ENCODE peak calls at places on chromosomes 3 and 15, in ten cellular contexts. C is CD8-positive, alpha-beta T cell; E is AG09309; L is A549; K is body of pancreas; N is neural crest cell; S is WTC11; P is BE2C; T is thoracic aorta; D is cardiac fibroblast. F is an unnamed sample.

GRCh38 chr3:94307588-94307987 is 244.7 kb downstream of the NSUN3 start:
- DNase-seq in T (no peak), E (no peak), L (no peak), K (no peak), S (no peak), N (no peak), P (no peak), C (no peak), D (no peak), F (no peak)

GRCh38 chr15:65102912-65103311 is 12.1 kb downstream of the UBAP1L start:
- DNase-seq in L (no peak), K (no peak), P (no peak), C (no peak), S (no peak), T (no peak), D (no peak), N (no peak), E (no peak), F (no peak)

GRCh38 chr15:65392368-65392767 is 14.6 kb upstream of the IGDCC3 start:
- DNase-seq in L (no peak), K (no peak), E (no peak), S (no peak), P (no peak), D (no peak), T (no peak), N (no peak), C (no peak), F (no peak)

GRCh38 chr3:196348698-196349097 is 10.5 kb upstream of the TM4SF19 start:
- DNase-seq in D (no peak), K (no peak), C (no peak), L (no peak), E (no peak), P (no peak), T (no peak), N (no peak), S (no peak), F (no peak)

GRCh38 chr3:264394-265156 is 68.0 kb downstream of the CHL1 start:
- DNase-seq in N (no peak), S (no peak), K (peak), T (no peak), D (peak), L (peak), E (peak), C (no peak), P (no peak), F (peak)

GRCh38 chr15:92000709-92001108 is 147.2 kb downstream of the SLCO3A1 start:
- DNase-seq in D (no peak), S (peak), L (no peak), T (no peak), E (no peak), C (no peak), N (peak), K (no peak), P (no peak), F (no peak)

GRCh38 chr3:41274944-41275668 is 75.8 kb downstream of the CTNNB1 start:
- DNase-seq in L (peak), D (peak), S (no peak), E (no peak), T (no peak), P (no peak), K (no peak), C (no peak), N (no peak), F (peak)

GRCh38 chr3:128203171-128203570 is 49.9 kb downstream of the EEFSEC start:
- DNase-seq in N (no peak), E (no peak), T (no peak), D (no peak), P (no peak), L (no peak), K (no peak), S (no peak), C (no peak), F (no peak)

GRCh38 chr15:77784361-77785292 is 151.9 kb upstream of the LINGO1 start:
- DNase-seq in P (peak), K (no peak), E (no peak), L (peak), C (no peak), T (no peak), N (peak), S (peak), D (peak), F (peak)

GRCh38 chr3:102481050-102481449 is 46.2 kb downstream of the ZPLD1 start:
- DNase-seq in K (no peak), C (no peak), S (no peak), D (no peak), P (no peak), E (no peak), T (no peak), L (no peak), N (no peak), F (no peak)

GRCh38 chr3:132469326-132469725 is 52.0 kb downstream of the DNAJC13 start:
- DNase-seq in C (no peak), D (no peak), N (no peak), K (no peak), P (no peak), S (no peak), E (no peak), L (no peak), T (no peak), F (no peak)

GRCh38 chr15:62928242-62928995 is 114.1 kb upstream of the TPM1 start:
- DNase-seq in T (peak), C (no peak), E (peak), K (no peak), N (no peak), S (no peak), L (peak), P (peak), D (peak), F (peak)

GRCh38 chr15:69414702-69415161 is 583 bp downstream of the KIF23 start:
- DNase-seq in N (peak), K (peak), E (peak), D (peak), T (no peak), S (peak), P (peak), L (peak), C (no peak), F (peak)

GRCh38 chr3:172159376-172159775 is 120.0 kb downstream of the FNDC3B start:
- DNase-seq in T (no peak), P (no peak), N (no peak), D (no peak), K (no peak), S (no peak), E (no peak), L (no peak), C (no peak), F (no peak)

GRCh38 chr3:129722527-129722926 is 116.1 kb upstream of the PLXND1 start:
- DNase-seq in D (no peak), L (peak), S (no peak), N (no peak), T (no peak), E (no peak), K (no peak), P (no peak), C (no peak), F (no peak)

GRCh38 chr3:108940166-108940565 is 13.5 kb downstream of the GUCA1C start:
- DNase-seq in L (no peak), C (no peak), K (no peak), E (no peak), N (no peak), P (no peak), D (no peak), S (no peak), T (no peak), F (no peak)

GRCh38 chr3:23648326-23648964 is 157.3 kb upstream of the UBE2E1 start:
- DNase-seq in T (no peak), S (no peak), K (no peak), E (no peak), L (peak), C (no peak), D (peak), N (no peak), P (peak), F (no peak)

GRCh38 chr3:4220050-4220449 is 83.1 kb upstream of the SETMAR start:
- DNase-seq in S (no peak), P (no peak), N (no peak), E (no peak), T (no peak), K (no peak), D (no peak), L (no peak), C (no peak), F (no peak)

GRCh38 chr3:74531491-74531890 is 83.0 kb downstream of the CNTN3 start:
- DNase-seq in C (no peak), K (no peak), S (no peak), L (no peak), P (no peak), D (peak), N (no peak), E (no peak), T (no peak), F (no peak)

GRCh38 chr3:146803746-146804145 is 198.6 kb upstream of the PLSCR5 start:
- DNase-seq in K (no peak), N (no peak), T (no peak), P (no peak), D (peak), L (no peak), E (peak), S (no peak), C (no peak), F (no peak)

DNA sequence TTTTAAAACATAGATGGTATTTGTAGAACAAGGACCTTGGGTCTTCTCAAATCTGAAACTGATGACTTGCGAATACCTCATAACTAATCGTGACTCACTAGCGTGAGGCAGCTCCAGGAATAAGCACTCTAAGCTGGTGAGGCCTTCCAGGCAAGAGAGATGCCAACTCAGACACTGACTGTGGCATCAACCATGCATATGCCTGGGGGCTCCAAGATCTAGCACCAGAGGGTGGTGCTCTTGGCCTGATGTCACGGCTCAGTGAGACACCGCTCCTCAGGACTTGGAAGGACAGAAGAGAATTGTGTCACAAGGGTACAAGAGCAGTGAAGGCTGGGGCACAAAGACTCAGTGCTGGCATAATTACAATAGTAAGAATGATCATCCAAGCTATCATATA is 125.0 kb upstream of the TRIM42 start:
- DNase-seq in T (no peak), L (no peak), C (no peak), E (no peak), D (peak), K (no peak), N (no peak), P (no peak), S (no peak), F (no peak)
- TF ChIP-seq CTCF in T (no peak), L (no peak), C (no peak), E (no peak), D (no peak), K (no peak), N (no peak), P (no peak), S (no peak), F (no peak)

GRCh38 chr3:133494469-133494868 is 79.0 kb upstream of the CDV3 start:
- DNase-seq in L (peak), D (peak), S (peak), N (peak), P (peak), K (no peak), T (no peak), C (no peak), E (no peak), F (peak)
- TF ChIP-seq CTCF in L (peak), D (peak), S (peak), N (peak), P (peak), K (no peak), T (no peak), C (no peak), E (peak), F (no peak)

DNA sequence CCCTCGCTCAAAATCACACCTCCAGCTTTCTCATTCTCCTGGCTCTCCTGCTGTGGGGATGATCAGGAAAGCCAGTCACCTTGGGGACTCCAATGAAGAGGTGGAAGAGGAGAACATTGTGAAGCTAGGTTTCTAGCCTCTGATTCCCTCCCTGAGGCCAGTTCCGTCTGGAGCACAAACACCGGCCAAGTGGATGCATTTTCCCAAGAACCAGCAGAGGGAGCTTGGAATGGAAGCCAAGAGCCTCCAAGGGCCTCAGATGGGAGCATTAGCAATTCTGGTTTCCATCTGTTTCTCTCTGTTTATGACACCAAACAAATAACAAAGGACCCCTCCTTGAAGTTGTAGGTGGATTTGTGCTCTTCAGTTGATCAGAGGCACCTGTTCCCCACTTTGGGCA is 40.6 kb upstream of the NMNAT3 start:
- DNase-seq in P (peak), L (peak), S (peak), C (no peak), T (no peak), K (peak), N (peak), D (peak), E (peak), F (peak)
- TF ChIP-seq CTCF in P (peak), L (peak), S (peak), C (no peak), T (no peak), K (peak), N (peak), D (peak), E (peak), F (peak)

DNA sequence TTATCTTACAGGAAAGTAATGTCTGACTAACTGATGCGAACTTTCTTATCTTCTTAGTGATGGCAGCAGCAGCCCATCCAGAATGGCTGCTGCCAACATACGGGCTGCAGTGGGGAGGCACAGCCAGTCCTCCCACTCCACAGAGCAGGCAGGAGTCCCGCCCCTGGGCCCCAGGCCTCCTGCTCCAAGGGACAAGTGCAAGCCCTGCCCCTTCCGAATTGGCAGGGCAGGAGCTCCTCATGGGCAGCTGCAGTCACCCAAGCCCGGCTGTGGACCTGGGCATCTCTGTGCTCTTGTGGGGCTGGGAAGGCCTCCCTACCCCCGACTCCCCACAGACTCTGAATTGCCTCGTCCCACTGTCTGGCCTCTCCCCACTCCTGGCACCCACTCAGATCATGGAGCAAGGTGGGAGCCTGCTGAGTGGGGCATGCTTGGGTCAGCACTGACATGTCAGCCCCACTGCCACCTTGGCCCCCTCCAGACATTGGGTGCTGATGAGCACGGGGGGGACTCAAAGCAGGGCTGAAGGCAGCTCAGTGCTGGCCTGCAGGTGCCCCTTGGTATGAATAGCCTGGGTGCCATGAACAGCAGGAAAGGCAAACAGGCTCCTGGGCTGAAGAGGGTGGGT is 618.9 kb upstream of the KCNMB2 start:
- DNase-seq in K (no peak), D (no peak), C (no peak), E (no peak), P (no peak), T (no peak), L (no peak), S (no peak), N (no peak), F (no peak)
- TF ChIP-seq CTCF in K (no peak), D (no peak), C (no peak), E (no peak), P (no peak), T (no peak), L (no peak), S (no peak), N (no peak), F (no peak)

DNA sequence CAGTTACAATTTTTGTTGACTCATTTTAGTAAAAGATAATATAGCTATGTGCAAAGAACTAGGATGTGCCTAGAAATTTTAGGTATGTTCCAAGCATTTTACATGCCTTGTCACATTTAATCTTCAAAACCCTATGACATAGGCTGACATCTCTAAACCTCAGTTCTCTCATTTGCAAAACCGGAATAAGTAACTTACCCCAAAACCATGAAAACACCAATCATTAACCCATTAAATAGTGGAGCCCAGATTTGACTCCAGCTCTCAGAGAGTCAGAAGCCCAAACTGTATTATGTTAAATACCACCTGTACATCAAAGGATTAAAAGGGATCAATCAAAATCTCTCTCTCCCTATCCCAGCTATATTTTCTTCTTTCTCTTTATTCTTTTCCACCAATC is 36.6 kb downstream of the GSK3B start:
- DNase-seq in E (no peak), D (no peak), L (no peak), S (no peak), N (no peak), T (no peak), P (no peak), C (no peak), K (no peak), F (no peak)
- TF ChIP-seq CTCF in E (no peak), D (no peak), L (no peak), S (no peak), N (no peak), T (no peak), P (no peak), C (no peak), K (no peak), F (no peak)

GRCh38 chr15:60737217-60737616 is 258.3 kb upstream of the ICE2 start:
- DNase-seq in N (no peak), E (no peak), L (no peak), S (no peak), T (no peak), K (no peak), C (no peak), D (no peak), P (no peak), F (no peak)
- TF ChIP-seq CTCF in N (no peak), E (no peak), L (no peak), S (no peak), T (no peak), K (no peak), C (no peak), D (no peak), P (peak), F (no peak)

GRCh38 chr15:78914027-78914764 is 30.6 kb downstream of the CTSH start:
- DNase-seq in S (peak), P (no peak), N (no peak), C (no peak), L (peak), E (no peak), D (peak), K (peak), T (no peak), F (peak)
- TF ChIP-seq CTCF in S (no peak), P (peak), N (peak), C (no peak), L (no peak), E (peak), D (peak), K (peak), T (peak), F (no peak)

GRCh38 chr3:50342818-50343633 is 2.4 kb upstream of the RASSF1 start:
- DNase-seq in L (no peak), K (no peak), P (no peak), C (no peak), T (no peak), S (peak), N (no peak), E (no peak), D (no peak), F (no peak)

GRCh38 chr3:50341996-50342732 is 1.5 kb upstream of the RASSF1 start:
- DNase-seq in D (no peak), T (no peak), P (no peak), C (no peak), L (no peak), S (no peak), E (no peak), N (no peak), K (no peak), F (no peak)

GRCh38 chr3:50340404-50341329 is at the start of gene RASSF1:
- DNase-seq in D (peak), K (no peak), N (no peak), C (peak), T (no peak), L (no peak), E (no peak), S (peak), P (no peak), F (no peak)

GRCh38 chr3:50339485-50340196 is 995 bp downstream of the RASSF1 start:
- DNase-seq in P (no peak), K (no peak), L (no peak), D (peak), T (no peak), N (no peak), S (no peak), E (no peak), C (no peak), F (no peak)

GRCh38 chr3:50341537-50341936 is 901 bp upstream of the RASSF1 start:
- DNase-seq in E (no peak), T (no peak), P (no peak), D (no peak), C (no peak), L (no peak), N (no peak), K (no peak), S (no peak), F (no peak)
- TF ChIP-seq CTCF in E (no peak), T (no peak), P (no peak), D (no peak), C (no peak), L (no peak), N (no peak), K (no peak), S (no peak), F (no peak)

DNA sequence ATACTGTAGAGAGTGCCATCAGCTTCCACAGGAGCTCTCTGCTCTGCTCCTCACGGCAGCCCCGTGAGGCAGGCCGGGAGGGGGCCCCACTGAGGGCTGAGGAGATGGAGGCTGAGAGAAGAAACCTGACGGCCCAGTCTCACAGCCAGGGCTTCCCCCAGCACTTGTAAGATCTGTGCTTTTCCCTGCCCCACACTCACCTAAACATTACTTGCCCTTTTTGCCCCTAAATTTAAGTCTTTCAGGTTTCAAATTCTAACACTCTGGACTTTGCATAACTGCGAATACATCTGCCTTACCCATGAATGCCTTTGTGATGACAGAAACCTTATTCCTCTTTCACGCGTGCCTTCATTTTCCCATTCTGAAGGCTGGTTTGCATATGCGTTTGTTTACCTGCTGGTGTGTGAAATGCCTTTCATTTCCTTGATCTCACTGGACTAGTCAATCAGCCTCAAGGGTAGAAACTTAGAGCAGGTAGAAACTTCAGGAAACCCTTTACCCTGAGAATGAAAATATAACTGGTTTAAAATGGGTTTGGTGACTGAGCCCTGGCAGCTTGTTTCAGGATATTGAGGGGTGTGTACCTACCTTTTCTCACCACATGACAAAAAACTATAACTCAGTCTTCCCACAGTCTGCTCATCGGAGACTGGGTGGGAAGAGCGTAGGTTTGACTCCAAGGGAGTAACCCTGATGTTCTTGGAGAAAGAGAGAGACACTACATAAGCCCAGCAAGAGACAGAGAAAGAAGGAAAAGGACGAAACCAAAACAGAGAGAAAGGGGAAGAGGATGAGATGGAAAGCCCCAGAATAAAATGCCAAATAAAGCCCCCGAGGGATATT is 20.1 kb downstream of the SLC12A8 start:
- DNase-seq in L (no peak), T (no peak), C (no peak), N (no peak), K (no peak), P (no peak), S (peak), E (no peak), D (no peak), F (no peak)
- TF ChIP-seq CTCF in L (no peak), T (no peak), C (no peak), N (no peak), K (no peak), P (no peak), S (no peak), E (no peak), D (no peak), F (no peak)

F was measured in Calu3.